ENCODE peak calls at places on chromosomes 4 and X, in seven cellular contexts. V is ascending aorta; G is CD8-positive, alpha-beta T cell; N is lower leg skin; C is RWPE1; T is GM13977; Y is K562. X is an unnamed sample.

GRCh38 chr4:28842271-28842670 is 1877.9 kb upstream of the PCDH7 start:
- DNase-seq in N (no peak), G (no peak), V (no peak), Y (no peak), C (no peak), T (no peak), X (no peak)

GRCh38 chrX:108313662-108314061 is 124.6 kb downstream of the COL4A6 start:
- DNase-seq in T (no peak), G (no peak), V (no peak), Y (no peak), N (no peak), C (peak), X (no peak)

GRCh38 chrX:8289523-8289922 is 118.5 kb upstream of the VCX2 start:
- DNase-seq in Y (no peak), V (no peak), C (no peak), N (no peak), G (no peak), T (no peak), X (no peak)

GRCh38 chr4:97720869-97721432 is 422.3 kb downstream of the STPG2 start:
- DNase-seq in N (no peak), T (no peak), C (peak), Y (no peak), G (no peak), V (no peak), X (no peak)

GRCh38 chr4:15612136-15612535 is 43.0 kb downstream of the FBXL5 start:
- DNase-seq in G (no peak), C (no peak), T (no peak), Y (no peak), V (no peak), N (no peak), X (no peak)

GRCh38 chr4:14752341-14753046 is 249.8 kb upstream of the CPEB2 start:
- DNase-seq in C (no peak), V (no peak), G (no peak), T (no peak), Y (no peak), N (no peak), X (no peak)

GRCh38 chr4:98828801-98829200 is 100.1 kb downstream of the EIF4E start:
- DNase-seq in C (no peak), V (no peak), T (no peak), G (peak), Y (no peak), N (no peak), X (no peak)

GRCh38 chr4:73608677-73609594 is 11.3 kb downstream of the RASSF6 start:
- DNase-seq in G (no peak), T (no peak), C (peak), Y (no peak), V (no peak), N (no peak), X (no peak)

GRCh38 chr4:8594097-8595038 is 1.8 kb downstream of the CPZ start:
- DNase-seq in V (no peak), G (no peak), Y (peak), C (peak), N (no peak), T (peak), X (no peak)

GRCh38 chr4:83613994-83614393 is 78.1 kb downstream of the GPAT3 start:
- DNase-seq in C (no peak), Y (no peak), G (no peak), N (no peak), V (no peak), T (no peak), X (no peak)

GRCh38 chr4:87390931-87391782 is at the start of gene HSD17B11:
- DNase-seq in T (peak), V (peak), N (peak), G (peak), Y (peak), C (peak), X (peak)
- TF ChIP-seq CTCF in T (no peak), V (peak), N (no peak), G (no peak), Y (peak), C (no peak), X (no peak)

GRCh38 chr4:6607368-6608050 is 32.5 kb downstream of the MAN2B2 start:
- DNase-seq in C (no peak), T (no peak), G (no peak), V (no peak), Y (no peak), N (no peak), X (no peak)
- TF ChIP-seq CTCF in C (no peak), T (no peak), G (no peak), V (no peak), Y (no peak), N (no peak), X (no peak)

DNA sequence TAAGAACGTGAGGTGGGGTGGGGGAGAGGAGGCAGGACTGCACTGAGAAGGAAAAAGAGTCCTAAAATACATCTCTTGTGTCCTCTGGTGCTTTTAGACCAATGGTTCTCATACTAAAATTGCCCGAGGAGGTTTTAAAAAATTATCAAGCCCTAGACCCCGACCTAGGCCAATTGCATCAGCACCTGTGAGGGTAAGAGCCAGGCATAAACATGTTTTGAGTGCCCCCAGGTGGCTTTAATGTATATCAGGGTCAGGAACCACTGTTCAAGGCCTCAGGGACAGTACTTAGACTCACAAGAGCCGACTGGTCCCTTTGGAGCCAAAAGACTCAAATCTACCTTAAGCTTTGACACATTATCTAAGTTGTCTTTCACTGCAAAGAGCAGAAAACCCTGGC is 37.5 kb upstream of the TMEM150C start:
- DNase-seq in T (no peak), V (no peak), N (no peak), C (no peak), G (no peak), Y (no peak), X (no peak)
- TF ChIP-seq CTCF in T (no peak), V (no peak), N (no peak), C (no peak), G (no peak), Y (peak), X (no peak)

GRCh38 chrX:17359500-17359899 is 15.5 kb upstream of the NHS start:
- DNase-seq in Y (no peak), N (no peak), T (no peak), G (no peak), V (no peak), C (no peak), X (no peak)

GRCh38 chrX:17355976-17356375 is 19.0 kb upstream of the NHS start:
- DNase-seq in C (no peak), G (no peak), V (no peak), Y (no peak), T (no peak), N (no peak), X (no peak)

DNA sequence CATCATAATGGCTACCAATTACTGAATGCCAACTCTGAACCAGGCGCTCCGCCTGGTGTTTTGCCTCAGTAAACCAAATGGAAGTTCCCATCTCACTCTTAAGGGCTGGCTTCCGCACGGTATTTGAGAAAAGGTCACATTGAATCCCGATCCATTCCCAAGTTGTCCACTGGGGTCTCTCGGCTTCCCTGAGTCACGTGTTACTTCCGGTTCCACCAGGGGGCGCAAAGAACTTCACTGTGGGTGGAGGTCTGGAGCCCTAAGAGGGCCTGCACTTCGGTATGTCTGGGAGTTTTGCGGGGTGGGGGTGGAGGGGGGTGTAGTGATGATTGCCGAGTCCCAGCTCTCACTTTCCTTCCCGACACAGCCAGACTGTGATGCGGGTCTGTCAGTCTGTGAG is 13.4 kb upstream of the NHS start:
- DNase-seq in G (no peak), T (no peak), V (no peak), Y (peak), N (no peak), C (no peak), X (no peak)
- TF ChIP-seq CTCF in G (no peak), T (peak), V (no peak), Y (peak), N (no peak), C (no peak), X (no peak)